ENCODE peak calls at places on chromosomes 2 and 18, in five cellular contexts. S is IMR-90, I is K562, J is AG09309, W is lower lobe of right lung. Y is an unnamed sample.

GRCh38 chr2:53087282-53087882 is 680.2 kb upstream of the CHAC2 start:
- DNase-seq in S (peak; percentile 80), I (no peak), J (no peak), W (no peak), Y (no peak)

GRCh38 chr2:62760555-62760954 is 55.0 kb downstream of the EHBP1 start:
- DNase-seq in S (peak; percentile 78), I (no peak), J (no peak), W (no peak), Y (no peak)

GRCh38 chr18:13433685-13434084 is 215.1 kb downstream of the LDLRAD4 start:
- DNase-seq in S (no peak), I (no peak), J (no peak), W (no peak), Y (no peak)

GRCh38 chr2:232523682-232524597 is 2.0 kb upstream of the CHRND start:
- DNase-seq in S (peak; percentile 5), I (peak; percentile 60), J (no peak), W (no peak), Y (no peak)

GRCh38 chr18:8631265-8631664 is 22.0 kb downstream of the RAB12 start:
- DNase-seq in S (no peak), I (no peak), J (no peak), W (no peak), Y (no peak)

GRCh38 chr2:96143231-96143847 is 1.9 kb downstream of the DUSP2 start:
- DNase-seq in S (no peak), I (no peak), J (no peak), W (peak; percentile 23), Y (no peak)

GRCh38 chr2:26691140-26691539 is 1.4 kb upstream of the KCNK3 start:
- DNase-seq in S (no peak), I (no peak), J (no peak), W (no peak), Y (no peak)

GRCh38 chr2:152456262-152456661 is 121.3 kb downstream of the FMNL2 start:
- DNase-seq in S (peak; percentile 20), I (no peak), J (no peak), W (no peak), Y (no peak)

GRCh38 chr18:49075697-49076096 is 124.9 kb upstream of the SMAD7 start:
- DNase-seq in S (peak; percentile 46), I (no peak), J (no peak), W (no peak), Y (no peak)

GRCh38 chr18:63887424-63887823 is at the start of gene SERPINB2:
- DNase-seq in S (peak; percentile 41), I (no peak), J (no peak), W (no peak), Y (no peak)

GRCh38 chr2:172560721-172561120 is 4.8 kb downstream of the PDK1 start:
- DNase-seq in S (peak; percentile 59), I (no peak), J (no peak), W (no peak), Y (no peak)

GRCh38 chr2:172556284-172557033 is 569 bp downstream of the PDK1 start:
- DNase-seq in S (peak; percentile 62), I (peak; percentile 75), J (peak; percentile 47), W (peak; percentile 82), Y (peak; percentile 15)

GRCh38 chr2:172555522-172556283 is at the start of gene PDK1:
- DNase-seq in S (peak; percentile 87), I (peak; percentile 97), J (peak; percentile 59), W (peak; percentile 93), Y (peak; percentile 32)

GRCh38 chr2:172561270-172561669 is 5.4 kb downstream of the PDK1 start:
- DNase-seq in S (peak; percentile 33), I (no peak), J (no peak), W (no peak), Y (no peak)

DNA sequence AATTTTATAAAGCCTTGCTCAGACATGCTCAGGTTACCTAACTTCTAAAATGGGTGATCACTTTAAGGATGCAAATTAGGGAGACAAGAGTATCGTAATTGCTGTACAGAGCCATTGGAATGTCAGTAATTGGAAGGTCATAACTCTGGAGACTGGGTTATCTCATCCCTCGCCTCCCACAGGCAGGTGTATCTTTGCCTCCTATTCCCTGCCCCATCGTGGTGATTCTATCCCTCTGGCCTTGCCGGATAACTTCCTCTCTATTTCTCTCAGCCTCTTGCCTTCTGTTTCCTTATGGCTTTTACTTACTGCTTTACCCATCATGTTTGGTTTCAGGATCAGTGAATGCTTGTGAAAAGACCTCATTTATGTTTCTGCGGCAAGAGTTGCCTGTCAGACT is 2.5 kb downstream of the PDK1 start:
- DNase-seq in S (no peak), I (no peak), J (no peak), W (no peak), Y (no peak)
- H3K4me3 ChIP-seq in S (peak overlapping the region; percentile 81), I (peak overlapping the region; percentile 88), J (no peak overlapping the region), W (no peak overlapping the region), Y (no peak overlapping the region)

GRCh38 chr2:169775765-169776482 is 22.7 kb upstream of the SSB start:
- DNase-seq in S (peak; percentile 70), I (no peak), J (no peak), W (no peak), Y (no peak)

GRCh38 chr2:169775354-169775753 is 23.3 kb upstream of the SSB start:
- DNase-seq in S (no peak), I (no peak), J (no peak), W (no peak), Y (no peak)

GRCh38 chr2:169781249-169782013 is 17.2 kb upstream of the SSB start:
- DNase-seq in S (no peak), I (no peak), J (no peak), W (no peak), Y (no peak)

GRCh38 chr2:169776483-169776802 is 22.2 kb upstream of the SSB start:
- DNase-seq in S (peak; percentile 21), I (no peak), J (no peak), W (no peak), Y (peak; percentile 58)

DNA sequence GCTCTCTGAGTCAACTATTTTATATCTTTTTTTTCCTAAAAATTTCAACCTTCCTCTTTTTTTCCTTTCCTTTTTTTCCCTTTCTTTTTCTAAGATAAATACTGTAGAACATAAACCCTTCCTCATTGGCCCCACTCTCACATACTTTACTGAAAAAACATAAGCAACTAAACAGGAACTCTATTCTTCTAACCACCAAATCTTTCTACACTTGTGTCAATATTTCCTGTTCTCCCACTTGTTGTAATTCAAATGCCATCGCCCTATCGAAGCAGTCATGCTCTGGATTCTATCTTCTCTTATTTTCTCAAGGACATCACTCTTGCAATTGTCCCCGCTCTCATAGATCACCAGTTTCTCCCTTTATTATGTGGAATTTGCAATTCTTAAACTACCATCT is 20.2 kb upstream of the SSB start:
- DNase-seq in S (no peak), I (no peak), J (no peak), W (no peak), Y (no peak)
- H3K4me3 ChIP-seq in S (no peak overlapping the region), I (no peak overlapping the region), J (no peak overlapping the region), W (no peak overlapping the region), Y (no peak overlapping the region)

DNA sequence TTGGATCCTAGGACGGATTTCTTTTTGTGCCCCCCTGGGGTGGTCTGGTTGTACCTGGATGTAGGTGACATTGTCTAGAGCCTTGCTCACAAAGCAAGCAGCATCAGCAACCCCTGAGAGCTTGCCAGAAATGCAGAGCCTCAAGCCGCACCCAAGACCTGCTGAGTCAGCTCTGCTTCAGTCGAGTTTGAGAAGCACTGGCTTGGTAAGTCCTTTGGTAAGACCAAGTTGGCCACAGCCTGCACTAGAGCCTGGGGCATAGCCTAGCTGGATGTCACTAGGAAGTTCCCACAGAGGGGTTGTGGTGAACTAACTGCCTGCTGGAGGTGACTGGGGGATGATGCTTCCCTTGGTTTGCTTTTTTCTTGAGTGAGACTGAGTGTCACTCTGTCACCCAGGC is 6.2 kb downstream of the ABCG5 start:
- DNase-seq in S (no peak), I (no peak), J (no peak), W (no peak), Y (no peak)
- H3K4me3 ChIP-seq in S (no peak overlapping the region), I (no peak overlapping the region), J (no peak overlapping the region), W (no peak overlapping the region), Y (no peak overlapping the region)

GRCh38 chr2:120303177-120303576 is 42.8 kb upstream of the INHBB start:
- DNase-seq in S (no peak), I (no peak), J (no peak), W (no peak), Y (no peak)
- H3K4me3 ChIP-seq in S (no peak overlapping the region), I (no peak overlapping the region), J (no peak overlapping the region), W (no peak overlapping the region), Y (no peak overlapping the region)

GRCh38 chr2:201858781-201859180 is 52.4 kb downstream of the CDK15 start:
- DNase-seq in S (peak; percentile 57), I (no peak), J (no peak), W (no peak), Y (no peak)
- H3K4me3 ChIP-seq in S (no peak overlapping the region), I (no peak overlapping the region), J (no peak overlapping the region), W (no peak overlapping the region), Y (peak overlapping the region; percentile 18)